ENCODE peak calls at places on chromosome 9, in five cellular contexts. One of them, this sample, is unnamed.

GRCh38 chr9:32426278-32426939 is 42.0 kb downstream of the ACO1 start:
- DNase-seq in fibroblast of lung: peak
- DNase-seq in stomach: peak
- DNase-seq in right atrium auricular region: no peak
- DNase-seq in astrocyte of the spinal cord: peak
- DNase-seq in this sample: peak

GRCh38 chr9:72048850-72049249 is 11.6 kb downstream of the C9orf57 start:
- DNase-seq in fibroblast of lung: peak
- DNase-seq in stomach: no peak
- DNase-seq in right atrium auricular region: no peak
- DNase-seq in astrocyte of the spinal cord: no peak
- DNase-seq in this sample: no peak

GRCh38 chr9:128420651-128421473 is at the start of gene CERCAM:
- DNase-seq in fibroblast of lung: peak
- DNase-seq in stomach: peak
- DNase-seq in right atrium auricular region: no peak
- DNase-seq in astrocyte of the spinal cord: peak
- DNase-seq in this sample: peak

GRCh38 chr9:127214421-127215265 is 49.9 kb upstream of the GARNL3 start:
- DNase-seq in fibroblast of lung: peak
- DNase-seq in stomach: peak
- DNase-seq in right atrium auricular region: no peak
- DNase-seq in astrocyte of the spinal cord: peak
- DNase-seq in this sample: peak

GRCh38 chr9:26809795-26810194 is 82.8 kb downstream of the CAAP1 start:
- DNase-seq in fibroblast of lung: peak
- DNase-seq in stomach: no peak
- DNase-seq in right atrium auricular region: no peak
- DNase-seq in astrocyte of the spinal cord: peak
- DNase-seq in this sample: peak

GRCh38 chr9:99823392-99824377 is 2.0 kb downstream of the NR4A3 start:
- DNase-seq in fibroblast of lung: peak
- DNase-seq in stomach: peak
- DNase-seq in right atrium auricular region: no peak
- DNase-seq in astrocyte of the spinal cord: peak
- DNase-seq in this sample: peak

GRCh38 chr9:107566596-107566995 is 77.0 kb upstream of the KLF4 start:
- DNase-seq in fibroblast of lung: peak
- DNase-seq in stomach: no peak
- DNase-seq in right atrium auricular region: no peak
- DNase-seq in astrocyte of the spinal cord: peak
- DNase-seq in this sample: peak

GRCh38 chr9:135715056-135715595 is 13.1 kb downstream of the KCNT1 start:
- DNase-seq in fibroblast of lung: no peak
- DNase-seq in stomach: no peak
- DNase-seq in right atrium auricular region: no peak
- DNase-seq in astrocyte of the spinal cord: no peak
- DNase-seq in this sample: no peak

GRCh38 chr9:6412572-6413364 is at the start of gene UHRF2:
- DNase-seq in fibroblast of lung: peak
- DNase-seq in stomach: peak
- DNase-seq in right atrium auricular region: peak
- DNase-seq in astrocyte of the spinal cord: peak
- DNase-seq in this sample: peak

GRCh38 chr9:33445389-33445881 is 2.0 kb downstream of the AQP3 start:
- DNase-seq in fibroblast of lung: no peak
- DNase-seq in stomach: peak
- DNase-seq in right atrium auricular region: no peak
- DNase-seq in astrocyte of the spinal cord: no peak
- DNase-seq in this sample: no peak

GRCh38 chr9:35506359-35506758 is 16.4 kb downstream of the RUSC2 start:
- DNase-seq in fibroblast of lung: no peak
- DNase-seq in stomach: no peak
- DNase-seq in right atrium auricular region: no peak
- DNase-seq in astrocyte of the spinal cord: no peak
- DNase-seq in this sample: no peak

GRCh38 chr9:134060546-134060945 is 7.3 kb downstream of the BRD3 start:
- DNase-seq in fibroblast of lung: no peak
- DNase-seq in stomach: peak
- DNase-seq in right atrium auricular region: no peak
- DNase-seq in astrocyte of the spinal cord: no peak
- DNase-seq in this sample: no peak

GRCh38 chr9:111148994-111149759 is 110.9 kb upstream of the LPAR1 start:
- DNase-seq in fibroblast of lung: no peak
- DNase-seq in stomach: no peak
- DNase-seq in right atrium auricular region: peak
- DNase-seq in astrocyte of the spinal cord: no peak
- DNase-seq in this sample: peak

GRCh38 chr9:101999441-101999840 is 261.0 kb upstream of the GRIN3A start:
- DNase-seq in fibroblast of lung: no peak
- DNase-seq in stomach: no peak
- DNase-seq in right atrium auricular region: no peak
- DNase-seq in astrocyte of the spinal cord: no peak
- DNase-seq in this sample: no peak

GRCh38 chr9:73270967-73271722 is 119.5 kb downstream of the ANXA1 start:
- DNase-seq in fibroblast of lung: peak
- DNase-seq in stomach: no peak
- DNase-seq in right atrium auricular region: no peak
- DNase-seq in astrocyte of the spinal cord: peak
- DNase-seq in this sample: peak

GRCh38 chr9:138052635-138053320 is 175.2 kb downstream of the CACNA1B start:
- DNase-seq in fibroblast of lung: no peak
- DNase-seq in stomach: peak
- DNase-seq in right atrium auricular region: no peak
- DNase-seq in astrocyte of the spinal cord: no peak
- DNase-seq in this sample: no peak

GRCh38 chr9:36905101-36906066 is 128.7 kb downstream of the PAX5 start:
- DNase-seq in fibroblast of lung: no peak
- DNase-seq in stomach: no peak
- DNase-seq in right atrium auricular region: no peak
- DNase-seq in astrocyte of the spinal cord: no peak
- DNase-seq in this sample: no peak

GRCh38 chr9:109122726-109123621 is 3.2 kb upstream of the TMEM245 start:
- DNase-seq in fibroblast of lung: no peak
- DNase-seq in stomach: no peak
- DNase-seq in right atrium auricular region: no peak
- DNase-seq in astrocyte of the spinal cord: no peak
- DNase-seq in this sample: no peak

GRCh38 chr9:135561391-135562234 is at the start of gene PAEP:
- DNase-seq in fibroblast of lung: no peak
- DNase-seq in stomach: no peak
- DNase-seq in right atrium auricular region: no peak
- DNase-seq in astrocyte of the spinal cord: no peak
- DNase-seq in this sample: peak

GRCh38 chr9:135554718-135555117 is 6.8 kb upstream of the PAEP start:
- DNase-seq in fibroblast of lung: no peak
- DNase-seq in stomach: no peak
- DNase-seq in right atrium auricular region: no peak
- DNase-seq in astrocyte of the spinal cord: no peak
- DNase-seq in this sample: no peak

GRCh38 chr9:89734561-89734960 is 129.7 kb downstream of the GADD45G start:
- DNase-seq in fibroblast of lung: no peak
- DNase-seq in stomach: no peak
- DNase-seq in right atrium auricular region: no peak
- DNase-seq in astrocyte of the spinal cord: no peak
- DNase-seq in this sample: no peak

GRCh38 chr9:136047775-136048559 is 47.1 kb downstream of the NACC2 start:
- DNase-seq in fibroblast of lung: no peak
- DNase-seq in stomach: no peak
- DNase-seq in right atrium auricular region: peak
- DNase-seq in astrocyte of the spinal cord: no peak
- DNase-seq in this sample: no peak

GRCh38 chr9:109035684-109036423 is 22.6 kb upstream of the CTNNAL1 start:
- DNase-seq in fibroblast of lung: peak
- DNase-seq in stomach: peak
- DNase-seq in right atrium auricular region: peak
- DNase-seq in astrocyte of the spinal cord: peak
- DNase-seq in this sample: peak

GRCh38 chr9:677461-678097 is 163.9 kb upstream of the DMRT1 start:
- DNase-seq in fibroblast of lung: peak
- DNase-seq in stomach: no peak
- DNase-seq in right atrium auricular region: no peak
- DNase-seq in astrocyte of the spinal cord: peak
- DNase-seq in this sample: no peak

GRCh38 chr9:38091310-38092199 is 22.5 kb upstream of the SHB start:
- DNase-seq in fibroblast of lung: no peak
- DNase-seq in stomach: no peak
- DNase-seq in right atrium auricular region: peak
- DNase-seq in astrocyte of the spinal cord: no peak
- DNase-seq in this sample: no peak

GRCh38 chr9:127173063-127173462 is 50.6 kb upstream of the ANGPTL2 start:
- DNase-seq in fibroblast of lung: no peak
- DNase-seq in stomach: peak
- DNase-seq in right atrium auricular region: no peak
- DNase-seq in astrocyte of the spinal cord: no peak
- DNase-seq in this sample: no peak

DNA sequence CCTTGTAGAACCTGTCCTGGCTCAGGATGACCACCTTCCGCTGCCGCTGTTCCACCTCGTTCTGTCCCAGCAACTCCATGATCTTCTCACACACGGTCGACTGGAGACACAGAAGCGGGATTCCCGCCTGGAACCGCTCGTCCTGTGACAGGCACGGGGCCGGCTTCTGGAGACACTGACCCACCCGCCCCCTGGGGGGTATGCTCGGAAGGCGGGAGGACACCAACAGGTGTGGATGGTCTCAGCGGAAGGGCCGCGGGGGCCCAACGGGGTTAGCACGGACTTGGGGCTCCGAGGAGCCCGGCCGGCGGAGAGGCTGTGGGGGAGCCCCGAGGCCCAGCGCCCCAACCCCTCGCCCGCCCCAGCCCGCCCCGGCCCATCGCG is 525 bp downstream of the UCK1 start:
- DNase-seq in fibroblast of lung: peak
- DNase-seq in stomach: peak
- DNase-seq in right atrium auricular region: no peak
- DNase-seq in astrocyte of the spinal cord: no peak
- DNase-seq in this sample: peak
- TF ChIP-seq CTCF in fibroblast of lung: no peak
- TF ChIP-seq CTCF in stomach: no peak
- TF ChIP-seq CTCF in right atrium auricular region: no peak
- TF ChIP-seq CTCF in astrocyte of the spinal cord: no peak
- TF ChIP-seq CTCF in this sample: peak

DNA sequence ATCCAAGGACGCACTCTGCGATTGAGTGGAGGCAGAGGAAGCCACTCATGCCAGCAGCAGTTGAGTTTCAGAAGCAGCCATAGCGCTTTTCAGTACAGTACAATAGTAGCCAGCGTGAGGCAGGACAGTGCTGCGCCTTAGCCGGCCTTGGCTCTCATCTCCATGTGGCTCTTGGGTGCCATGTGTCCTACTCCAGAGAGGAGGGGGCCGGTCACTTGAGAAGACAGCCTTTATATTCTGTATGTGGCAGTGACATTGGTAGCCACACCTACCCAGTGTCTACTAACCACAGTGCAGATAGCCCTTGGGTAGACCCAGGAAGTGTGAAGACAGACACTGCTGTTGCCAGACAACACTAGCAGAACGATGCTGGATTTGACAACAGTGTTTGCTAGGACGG is 42.3 kb downstream of the FAM78A start:
- DNase-seq in fibroblast of lung: no peak
- DNase-seq in stomach: no peak
- DNase-seq in right atrium auricular region: no peak
- DNase-seq in astrocyte of the spinal cord: no peak
- DNase-seq in this sample: no peak
- H3K4me3 ChIP-seq in fibroblast of lung: no peak
- H3K4me3 ChIP-seq in stomach: no peak
- H3K4me3 ChIP-seq in right atrium auricular region: peak
- H3K4me3 ChIP-seq in astrocyte of the spinal cord: no peak
- H3K4me3 ChIP-seq in this sample: no peak

GRCh38 chr9:22227986-22228385 is 218.6 kb upstream of the DMRTA1 start:
- DNase-seq in fibroblast of lung: no peak
- DNase-seq in stomach: no peak
- DNase-seq in right atrium auricular region: no peak
- DNase-seq in astrocyte of the spinal cord: no peak
- DNase-seq in this sample: no peak

GRCh38 chr9:22232971-22233370 is 213.7 kb upstream of the DMRTA1 start:
- DNase-seq in fibroblast of lung: no peak
- DNase-seq in stomach: no peak
- DNase-seq in right atrium auricular region: no peak
- DNase-seq in astrocyte of the spinal cord: no peak
- DNase-seq in this sample: no peak

GRCh38 chr9:22229069-22229468 is 217.6 kb upstream of the DMRTA1 start:
- DNase-seq in fibroblast of lung: no peak
- DNase-seq in stomach: no peak
- DNase-seq in right atrium auricular region: no peak
- DNase-seq in astrocyte of the spinal cord: no peak
- DNase-seq in this sample: no peak

DNA sequence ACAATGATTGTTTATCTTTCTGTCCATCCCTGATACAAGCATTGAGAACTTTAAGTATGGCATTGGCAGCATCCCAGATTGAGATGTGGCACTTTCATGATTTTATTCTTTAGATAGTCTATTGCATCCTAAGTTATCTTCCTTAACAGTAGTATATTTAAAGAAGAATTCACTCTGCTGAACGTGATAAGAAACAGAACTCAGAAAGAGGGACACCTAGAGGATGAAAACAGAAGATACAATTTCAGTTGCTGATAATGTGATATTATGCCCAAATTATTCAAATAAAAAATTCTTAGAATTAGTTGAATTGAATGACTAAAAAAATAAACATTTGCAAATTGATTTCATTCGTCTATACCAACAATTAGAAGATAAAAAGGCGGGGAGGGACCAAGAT is 218.1 kb upstream of the DMRTA1 start:
- DNase-seq in fibroblast of lung: no peak
- DNase-seq in stomach: no peak
- DNase-seq in right atrium auricular region: no peak
- DNase-seq in astrocyte of the spinal cord: no peak
- DNase-seq in this sample: peak
- TF ChIP-seq CTCF in fibroblast of lung: no peak
- TF ChIP-seq CTCF in stomach: no peak
- TF ChIP-seq CTCF in right atrium auricular region: no peak
- TF ChIP-seq CTCF in astrocyte of the spinal cord: peak
- TF ChIP-seq CTCF in this sample: peak

DNA sequence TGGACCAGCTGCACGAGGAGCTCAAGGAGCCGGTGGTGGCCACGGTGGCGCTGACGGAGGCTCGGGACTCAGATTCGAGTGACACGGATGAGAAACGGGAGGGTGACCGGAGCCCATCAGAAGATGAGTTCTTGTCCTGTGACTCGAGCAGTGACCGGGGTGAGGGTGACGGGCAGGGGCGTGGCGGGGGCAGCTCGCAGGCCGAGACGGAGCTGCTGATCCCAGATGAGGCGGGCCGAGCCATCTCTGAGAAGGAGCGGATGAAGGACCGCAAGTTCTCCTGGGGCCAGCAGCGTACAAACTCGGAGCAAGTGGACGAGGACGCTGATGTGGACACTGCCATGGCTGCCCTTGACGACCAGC is 32.8 kb downstream of the USP20 start:
- DNase-seq in fibroblast of lung: no peak
- DNase-seq in stomach: no peak
- DNase-seq in right atrium auricular region: no peak
- DNase-seq in astrocyte of the spinal cord: no peak
- DNase-seq in this sample: no peak
- H3K4me3 ChIP-seq in fibroblast of lung: no peak
- H3K4me3 ChIP-seq in stomach: no peak
- H3K4me3 ChIP-seq in right atrium auricular region: no peak
- H3K4me3 ChIP-seq in astrocyte of the spinal cord: no peak
- H3K4me3 ChIP-seq in this sample: no peak

GRCh38 chr9:8417341-8417740 is 617.8 kb upstream of the DMAC1 start:
- DNase-seq in fibroblast of lung: no peak
- DNase-seq in stomach: no peak
- DNase-seq in right atrium auricular region: no peak
- DNase-seq in astrocyte of the spinal cord: no peak
- DNase-seq in this sample: no peak
- TF ChIP-seq CTCF in fibroblast of lung: no peak
- TF ChIP-seq CTCF in stomach: no peak
- TF ChIP-seq CTCF in right atrium auricular region: no peak
- TF ChIP-seq CTCF in astrocyte of the spinal cord: no peak
- TF ChIP-seq CTCF in this sample: no peak